ENCODE peak calls at places on chromosomes 5 and 9, in five cellular contexts. F is A549, J is transverse colon, T is heart left ventricle, A is HCT116. U is an unnamed sample.

GRCh38 chr5:96427823-96428222 is 5.2 kb downstream of the PCSK1 start:
- DNase-seq in F (no peak), J (no peak), T (no peak), A (no peak), U (no peak)

GRCh38 chr9:126939821-126940221 is 25.2 kb downstream of the RALGPS1 start:
- DNase-seq in F (peak; percentile 46), J (no peak), T (no peak), A (no peak), U (no peak)

GRCh38 chr5:8136271-8136670 is 267.3 kb downstream of the MTRR start:
- DNase-seq in F (no peak), J (no peak), T (no peak), A (no peak), U (no peak)

GRCh38 chr5:132607133-132607532 is 50.4 kb downstream of the RAD50 start:
- DNase-seq in F (no peak), J (no peak), T (no peak), A (no peak), U (no peak)

GRCh38 chr5:128674837-128675446 is 136.9 kb upstream of the FBN2 start:
- DNase-seq in F (peak; percentile 52), J (peak; percentile 52), T (no peak), A (peak; percentile 50), U (no peak)

GRCh38 chr9:22005083-22005699 is 3.9 kb downstream of the CDKN2B start:
- DNase-seq in F (no peak), J (no peak), T (no peak), A (no peak), U (no peak)

GRCh38 chr5:78779771-78780616 is 131.4 kb upstream of the LHFPL2 start:
- DNase-seq in F (peak; percentile 73), J (no peak), T (no peak), A (no peak), U (no peak)

GRCh38 chr9:85743290-85744128 is 1.8 kb upstream of the AGTPBP1 start:
- DNase-seq in F (peak; percentile 71), J (peak; percentile 50), T (no peak), A (peak; percentile 75), U (no peak)

GRCh38 chr9:31542384-31543055 is 841.9 kb upstream of the ACO1 start:
- DNase-seq in F (peak; percentile 18), J (peak; percentile 13), T (no peak), A (no peak), U (no peak)

GRCh38 chr5:110790673-110791072 is 51.9 kb downstream of the SLC25A46 start:
- DNase-seq in F (peak; percentile 11), J (no peak), T (no peak), A (no peak), U (no peak)

GRCh38 chr9:21357479-21358290 is 7.0 kb upstream of the IFNA6 start:
- DNase-seq in F (no peak), J (no peak), T (no peak), A (no peak), U (no peak)

GRCh38 chr5:144183254-144183889 is 12.7 kb downstream of the KCTD16 start:
- DNase-seq in F (peak; percentile 54), J (no peak), T (no peak), A (no peak), U (no peak)

GRCh38 chr5:25614466-25614865 is 969.7 kb upstream of the CDH10 start:
- DNase-seq in F (no peak), J (no peak), T (no peak), A (no peak), U (no peak)

GRCh38 chr5:95861858-95862561 is 39.5 kb upstream of the GLRX start:
- DNase-seq in F (peak; percentile 40), J (no peak), T (no peak), A (no peak), U (no peak)

GRCh38 chr5:80957031-80957761 is 3.0 kb upstream of the RASGRF2 start:
- DNase-seq in F (no peak), J (no peak), T (no peak), A (no peak), U (no peak)

GRCh38 chr5:68070641-68071191 is 144.8 kb upstream of the PIK3R1 start:
- DNase-seq in F (no peak), J (no peak), T (no peak), A (no peak), U (no peak)

GRCh38 chr9:136433043-136433715 is 6.5 kb downstream of the INPP5E start:
- DNase-seq in F (no peak), J (no peak), T (no peak), A (no peak), U (no peak)

GRCh38 chr9:101356619-101357018 is 28.2 kb downstream of the BAAT start:
- DNase-seq in F (no peak), J (no peak), T (no peak), A (no peak), U (no peak)

GRCh38 chr5:173012882-173013281 is 29.3 kb downstream of the ATP6V0E1 start:
- DNase-seq in F (no peak), J (no peak), T (peak; percentile 7), A (no peak), U (no peak)

GRCh38 chr5:160312139-160312959 is at the start of gene CCNJL:
- DNase-seq in F (peak; percentile 62), J (peak; percentile 57), T (peak; percentile 69), A (no peak), U (peak; percentile 51)

GRCh38 chr9:101443358-101443757 is 7.8 kb upstream of the ALDOB start:
- DNase-seq in F (no peak), J (peak; percentile 14), T (peak; percentile 77), A (no peak), U (no peak)

GRCh38 chr5:42718591-42718990 is 38.0 kb upstream of the CCDC152 start:
- DNase-seq in F (no peak), J (no peak), T (no peak), A (no peak), U (no peak)

GRCh38 chr9:28059192-28059591 is 485.9 kb upstream of the C9orf72 start:
- DNase-seq in F (no peak), J (no peak), T (no peak), A (no peak), U (no peak)

GRCh38 chr9:111431684-111432083 is 52.5 kb downstream of the ECPAS start:
- DNase-seq in F (no peak), J (no peak), T (no peak), A (no peak), U (no peak)

GRCh38 chr5:64331597-64332277 is 166.1 kb downstream of the RNF180 start:
- DNase-seq in F (no peak), J (no peak), T (peak; percentile 53), A (no peak), U (no peak)

GRCh38 chr5:169904059-169904458 is 76.2 kb downstream of the INSYN2B start:
- DNase-seq in F (no peak), J (no peak), T (no peak), A (no peak), U (no peak)

GRCh38 chr5:610744-611730 is 1.1 kb upstream of the CEP72 start:
- DNase-seq in F (no peak), J (peak; percentile 8), T (peak; percentile 16), A (no peak), U (no peak)

GRCh38 chr5:134111741-134112647 is 2.5 kb upstream of the TCF7 start:
- DNase-seq in F (no peak), J (no peak), T (no peak), A (no peak), U (no peak)

GRCh38 chr9:18037981-18038380 is 436.0 kb upstream of the ADAMTSL1 start:
- DNase-seq in F (no peak), J (no peak), T (no peak), A (no peak), U (no peak)

GRCh38 chr9:116669296-116669695 is 17.8 kb upstream of the TRIM32 start:
- DNase-seq in F (no peak), J (no peak), T (no peak), A (no peak), U (no peak)
- TF ChIP-seq CTCF in F (no peak), J (no peak), T (no peak), A (no peak), U (no peak)

GRCh38 chr9:113652355-113653152 is 189.0 kb downstream of the RGS3 start:
- DNase-seq in F (no peak), J (no peak), T (no peak), A (no peak), U (no peak)

GRCh38 chr9:113656771-113657670 is 193.5 kb downstream of the RGS3 start:
- DNase-seq in F (no peak), J (no peak), T (no peak), A (no peak), U (no peak)

GRCh38 chr9:113653746-113654604 is 190.4 kb downstream of the RGS3 start:
- DNase-seq in F (no peak), J (no peak), T (no peak), A (no peak), U (no peak)

GRCh38 chr9:113651896-113652295 is 188.4 kb downstream of the RGS3 start:
- DNase-seq in F (no peak), J (no peak), T (no peak), A (no peak), U (no peak)

GRCh38 chr9:113654605-113655193 is 191.2 kb downstream of the RGS3 start:
- DNase-seq in F (no peak), J (no peak), T (peak; percentile 84), A (no peak), U (peak; percentile 73)
- TF ChIP-seq POLR2A in F (no peak), J (no peak), T (no peak), A (no peak), U (no peak)

DNA sequence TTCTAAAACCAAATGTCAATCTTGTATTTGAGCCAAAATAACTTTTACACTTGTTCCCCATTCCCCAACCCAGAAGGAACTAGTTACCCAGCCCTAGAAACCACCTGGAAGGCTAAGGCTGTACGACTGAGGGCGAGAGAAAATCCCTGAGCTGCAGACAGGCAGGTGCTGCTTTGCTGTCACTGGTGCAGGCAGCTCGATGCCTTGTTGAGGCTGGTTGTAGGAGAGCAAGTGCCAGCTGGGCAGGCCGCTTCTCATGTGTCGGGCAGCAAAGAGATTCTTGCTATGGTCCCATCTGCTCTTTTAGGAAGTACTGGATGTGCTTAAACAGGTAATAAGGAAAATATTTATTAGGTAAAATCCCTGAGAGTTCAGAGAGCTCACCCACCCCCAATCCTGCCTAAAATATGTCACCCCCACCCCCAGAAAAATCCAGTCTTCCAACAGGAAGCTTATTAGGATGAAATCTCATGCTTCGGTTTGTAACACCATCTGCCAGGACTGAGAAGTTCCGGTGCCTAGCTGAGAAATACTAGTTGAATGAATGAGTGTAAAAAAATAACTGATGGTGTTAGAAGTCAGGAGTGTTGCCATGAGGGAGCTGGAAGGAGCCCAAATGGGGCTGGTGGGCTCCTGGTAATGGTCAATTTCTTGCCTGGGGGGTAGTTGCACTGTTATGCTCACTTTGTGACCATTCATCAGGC is 91.1 kb upstream of the DMRT1 start:
- DNase-seq in F (no peak), J (peak; percentile 38), T (no peak), A (no peak), U (no peak)
- H3K27ac ChIP-seq in F (no peak overlapping the region), J (peak overlapping the region; percentile 12), T (peak overlapping the region; percentile 71), A (no peak overlapping the region), U (peak overlapping the region; percentile 65)

DNA sequence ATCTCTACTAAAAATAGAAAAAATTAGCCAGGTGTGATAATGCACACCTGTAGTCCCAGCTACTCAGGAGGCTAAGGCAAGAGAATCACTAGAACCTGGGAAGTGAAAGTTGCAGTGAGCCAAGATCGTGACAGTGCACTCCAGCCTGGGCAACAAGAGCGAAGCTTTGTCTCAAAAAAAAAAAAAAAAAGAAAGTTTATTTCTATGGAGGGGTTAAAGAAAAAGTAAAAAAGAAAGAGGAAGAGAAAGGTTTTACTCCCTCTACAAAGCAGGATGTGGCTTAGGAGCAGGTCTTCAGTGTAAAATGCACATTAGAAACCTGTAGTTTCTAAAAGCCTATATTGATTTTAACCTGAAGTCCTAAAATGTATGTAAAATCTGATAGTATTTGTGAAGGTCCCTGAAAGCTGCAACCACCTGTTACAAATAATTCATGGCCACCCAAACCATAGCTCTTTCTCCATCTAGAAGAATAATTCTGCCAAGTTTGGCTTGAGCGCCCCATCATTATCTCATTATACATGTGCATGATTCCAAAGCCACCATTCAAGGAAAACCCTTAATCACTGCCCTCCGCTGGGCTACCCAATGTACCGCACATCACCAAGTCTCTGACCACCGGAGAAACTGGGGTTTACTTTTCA is 3.4 kb downstream of the FNBP1 start:
- DNase-seq in F (peak; percentile 51), J (no peak), T (no peak), A (no peak), U (no peak)
- TF ChIP-seq CTCF in F (no peak), J (no peak), T (no peak), A (peak; percentile 46), U (no peak)